ENCODE peak calls at places on chromosomes 11 and 22, in six cellular contexts. M is HTR-8/SVneo; O is amygdala; A is HL-60; G is stimulated activated CD4-positive, alpha-beta T cell treated with anti-CD3 and anti-CD28 coated beads, Interleukin-1b, Interleukin-23, amount 100 ng/mL, for 1 hour; X is LoVo. W is an unnamed sample.

GRCh38 chr11:113114452-113115027 is 153.3 kb downstream of the NCAM1 start:
- DNase-seq in O (peak), G (no peak), A (peak), X (peak), M (peak), W (no peak)

GRCh38 chr11:128916646-128917045 is 25.5 kb downstream of the KCNJ5 start:
- DNase-seq in G (no peak), O (no peak), A (no peak), X (no peak), M (no peak), W (no peak)

GRCh38 chr11:19934828-19935259 is 222.2 kb downstream of the NAV2 start:
- DNase-seq in M (no peak), G (no peak), X (no peak), O (no peak), A (no peak), W (no peak)

GRCh38 chr11:102121329-102121728 is 11.1 kb downstream of the YAP1 start:
- DNase-seq in A (no peak), X (no peak), M (no peak), G (no peak), O (no peak), W (no peak)

GRCh38 chr22:26322179-26322905 is 106.7 kb upstream of the ASPHD2 start:
- DNase-seq in G (no peak), X (peak), O (no peak), M (peak), A (no peak), W (no peak)

GRCh38 chr11:9179141-9179540 is 86.0 kb downstream of the DENND5A start:
- DNase-seq in X (no peak), G (no peak), O (no peak), A (no peak), M (no peak), W (no peak)

GRCh38 chr11:32374261-32374711 is 61.1 kb downstream of the WT1 start:
- DNase-seq in O (no peak), A (peak), M (no peak), G (no peak), X (peak), W (peak)

GRCh38 chr11:120807414-120808150 is 216.3 kb upstream of the TBCEL start:
- DNase-seq in M (peak), G (no peak), A (no peak), O (no peak), X (peak), W (peak)

GRCh38 chr11:60831501-60832079 is 10.3 kb upstream of the CCDC86 start:
- DNase-seq in X (no peak), A (no peak), M (no peak), G (no peak), O (no peak), W (no peak)

GRCh38 chr11:65298655-65299179 is 15.9 kb upstream of the CDC42EP2 start:
- DNase-seq in O (no peak), M (no peak), G (no peak), A (no peak), X (no peak), W (no peak)

GRCh38 chr22:44452531-44453420 is 45.3 kb downstream of the RTL6 start:
- DNase-seq in O (no peak), G (no peak), A (no peak), X (no peak), M (no peak), W (no peak)

GRCh38 chr22:38311331-38311635 is 6.0 kb downstream of the CSNK1E start:
- DNase-seq in X (no peak), M (no peak), O (no peak), A (no peak), G (no peak), W (no peak)

GRCh38 chr11:42049650-42050049 is 590.2 kb upstream of the LRRC4C start:
- DNase-seq in M (no peak), X (no peak), G (no peak), O (no peak), A (no peak), W (no peak)

GRCh38 chr11:5689551-5689983 is at the start of gene TRIM22:
- DNase-seq in A (peak), G (no peak), O (no peak), X (no peak), M (no peak), W (no peak)

GRCh38 chr11:13885083-13885482 is 77.4 kb upstream of the SPON1 start:
- DNase-seq in O (no peak), G (no peak), X (no peak), A (no peak), M (no peak), W (no peak)

GRCh38 chr11:125166347-125166841 is 1.8 kb downstream of the PKNOX2 start:
- DNase-seq in X (no peak), O (no peak), G (no peak), A (no peak), M (no peak), W (no peak)

GRCh38 chr11:32382339-32383049 is 52.8 kb downstream of the WT1 start:
- DNase-seq in G (no peak), X (no peak), A (no peak), O (no peak), M (no peak), W (no peak)

GRCh38 chr22:19173047-19174035 is 5.2 kb downstream of the SLC25A1 start:
- DNase-seq in O (no peak), A (no peak), G (no peak), M (no peak), X (peak), W (no peak)

GRCh38 chr11:77154381-77155081 is 26.5 kb downstream of the MYO7A start:
- DNase-seq in A (peak), M (no peak), O (peak), X (no peak), G (no peak), W (no peak)

GRCh38 chr11:46281374-46281831 is 3.9 kb downstream of the CREB3L1 start:
- DNase-seq in O (no peak), G (no peak), M (no peak), X (peak), A (no peak), W (no peak)

W was measured in 8988T.